ENCODE peak calls at places on chromosomes 13 and 19, in eight cellular contexts. P, Y, R, V, E, I, J and B are unnamed samples.

GRCh38 chr19:5436101-5436947 is 18.9 kb upstream of the ZNRF4 start:
- DNase-seq in V (peak), Y (no peak), R (peak), P (no peak), E (no peak), I (no peak), J (no peak), B (no peak)

GRCh38 chr13:98428256-98428966 is 148.5 kb downstream of the STK24 start:
- DNase-seq in P (no peak), J (no peak), R (peak), V (no peak), E (no peak), I (no peak), Y (no peak), B (no peak)

GRCh38 chr13:26589754-26590153 is 32.3 kb downstream of the WASF3 start:
- DNase-seq in P (no peak), I (no peak), J (no peak), V (no peak), E (no peak), Y (no peak), R (peak), B (no peak)

GRCh38 chr19:18153555-18154134 is 682 bp downstream of the PIK3R2 start:
- DNase-seq in V (peak), R (no peak), E (no peak), Y (no peak), J (no peak), P (peak), I (peak), B (no peak)

GRCh38 chr13:42477588-42478190 is 96.3 kb upstream of the TNFSF11 start:
- DNase-seq in I (no peak), R (no peak), E (no peak), P (no peak), J (no peak), Y (no peak), V (no peak), B (no peak)

GRCh38 chr19:33171222-33171795 is 22.8 kb upstream of the LRP3 start:
- DNase-seq in I (no peak), P (no peak), R (no peak), J (no peak), V (no peak), E (no peak), Y (no peak), B (no peak)

GRCh38 chr19:1210227-1210538 is 4.6 kb downstream of the STK11 start:
- DNase-seq in P (no peak), E (no peak), I (no peak), Y (no peak), V (no peak), R (no peak), J (no peak), B (no peak)

GRCh38 chr13:23552661-23553060 is 17.6 kb upstream of the TNFRSF19 start:
- DNase-seq in V (no peak), P (no peak), R (no peak), E (no peak), J (no peak), Y (no peak), I (no peak), B (no peak)

GRCh38 chr19:52527134-52527953 is at the start of gene ZNF808:
- DNase-seq in P (peak), E (peak), I (peak), V (peak), R (peak), J (peak), Y (peak), B (peak)